ENCODE peak calls at places on chromosomes 1 and 21, in six cellular contexts. One of them, this sample, is unnamed.

GRCh38 chr1:75438355-75438754 is 172.6 kb downstream of the SLC44A5 start:
- DNase-seq in effector memory CD8-positive, alpha-beta T cell: no peak
- DNase-seq in stimulated activated CD4-positive, alpha-beta T cell treated with anti-CD3 and anti-CD28 coated beads, TNF-alpha, amount 100 ng/mL, for 4 hours: no peak
- DNase-seq in CD8-positive, alpha-beta T cell: no peak
- DNase-seq in lung microvascular endothelial cell: no peak
- DNase-seq in Ammon's horn: no peak
- DNase-seq in this sample: no peak

GRCh38 chr1:109371271-109371739 is 26.4 kb downstream of the SORT1 start:
- DNase-seq in Ammon's horn: peak; percentile 78
- DNase-seq in effector memory CD8-positive, alpha-beta T cell: no peak
- DNase-seq in CD8-positive, alpha-beta T cell: no peak
- DNase-seq in lung microvascular endothelial cell: no peak
- DNase-seq in stimulated activated CD4-positive, alpha-beta T cell treated with anti-CD3 and anti-CD28 coated beads, TNF-alpha, amount 100 ng/mL, for 4 hours: no peak
- DNase-seq in this sample: peak; percentile 50

GRCh38 chr1:209860293-209860881 is 32.6 kb downstream of the UTP25 start:
- DNase-seq in lung microvascular endothelial cell: peak; percentile 93
- DNase-seq in effector memory CD8-positive, alpha-beta T cell: peak; percentile 54
- DNase-seq in stimulated activated CD4-positive, alpha-beta T cell treated with anti-CD3 and anti-CD28 coated beads, TNF-alpha, amount 100 ng/mL, for 4 hours: peak; percentile 65
- DNase-seq in Ammon's horn: peak; percentile 95
- DNase-seq in CD8-positive, alpha-beta T cell: peak; percentile 56
- DNase-seq in this sample: peak; percentile 68

GRCh38 chr1:85047472-85048295 is 616 bp downstream of the MCOLN3 start:
- DNase-seq in lung microvascular endothelial cell: no peak
- DNase-seq in CD8-positive, alpha-beta T cell: no peak
- DNase-seq in Ammon's horn: no peak
- DNase-seq in effector memory CD8-positive, alpha-beta T cell: no peak
- DNase-seq in stimulated activated CD4-positive, alpha-beta T cell treated with anti-CD3 and anti-CD28 coated beads, TNF-alpha, amount 100 ng/mL, for 4 hours: no peak
- DNase-seq in this sample: no peak

GRCh38 chr1:15259608-15260007 is 12.6 kb downstream of the FHAD1 start:
- DNase-seq in lung microvascular endothelial cell: no peak
- DNase-seq in stimulated activated CD4-positive, alpha-beta T cell treated with anti-CD3 and anti-CD28 coated beads, TNF-alpha, amount 100 ng/mL, for 4 hours: no peak
- DNase-seq in Ammon's horn: no peak
- DNase-seq in CD8-positive, alpha-beta T cell: no peak
- DNase-seq in effector memory CD8-positive, alpha-beta T cell: no peak
- DNase-seq in this sample: no peak

GRCh38 chr1:60813051-60813450 is 269.3 kb upstream of the NFIA start:
- DNase-seq in Ammon's horn: no peak
- DNase-seq in stimulated activated CD4-positive, alpha-beta T cell treated with anti-CD3 and anti-CD28 coated beads, TNF-alpha, amount 100 ng/mL, for 4 hours: no peak
- DNase-seq in lung microvascular endothelial cell: no peak
- DNase-seq in CD8-positive, alpha-beta T cell: no peak
- DNase-seq in effector memory CD8-positive, alpha-beta T cell: no peak
- DNase-seq in this sample: no peak

GRCh38 chr1:227225715-227226346 is 92.5 kb downstream of the CDC42BPA start:
- DNase-seq in effector memory CD8-positive, alpha-beta T cell: no peak
- DNase-seq in Ammon's horn: no peak
- DNase-seq in CD8-positive, alpha-beta T cell: no peak
- DNase-seq in stimulated activated CD4-positive, alpha-beta T cell treated with anti-CD3 and anti-CD28 coated beads, TNF-alpha, amount 100 ng/mL, for 4 hours: no peak
- DNase-seq in lung microvascular endothelial cell: peak; percentile 77
- DNase-seq in this sample: peak; percentile 79

GRCh38 chr21:36889401-36889800 is 77.1 kb downstream of the HLCS start:
- DNase-seq in Ammon's horn: no peak
- DNase-seq in stimulated activated CD4-positive, alpha-beta T cell treated with anti-CD3 and anti-CD28 coated beads, TNF-alpha, amount 100 ng/mL, for 4 hours: no peak
- DNase-seq in effector memory CD8-positive, alpha-beta T cell: no peak
- DNase-seq in lung microvascular endothelial cell: peak; percentile 21
- DNase-seq in CD8-positive, alpha-beta T cell: no peak
- DNase-seq in this sample: no peak

GRCh38 chr1:42420911-42421585 is 34.8 kb downstream of the ZMYND12 start:
- DNase-seq in Ammon's horn: peak; percentile 77
- DNase-seq in effector memory CD8-positive, alpha-beta T cell: no peak
- DNase-seq in stimulated activated CD4-positive, alpha-beta T cell treated with anti-CD3 and anti-CD28 coated beads, TNF-alpha, amount 100 ng/mL, for 4 hours: no peak
- DNase-seq in CD8-positive, alpha-beta T cell: no peak
- DNase-seq in lung microvascular endothelial cell: peak; percentile 81
- DNase-seq in this sample: peak; percentile 8

GRCh38 chr1:51525295-51525694 is 6.2 kb upstream of the EPS15 start:
- DNase-seq in effector memory CD8-positive, alpha-beta T cell: no peak
- DNase-seq in lung microvascular endothelial cell: no peak
- DNase-seq in Ammon's horn: no peak
- DNase-seq in stimulated activated CD4-positive, alpha-beta T cell treated with anti-CD3 and anti-CD28 coated beads, TNF-alpha, amount 100 ng/mL, for 4 hours: no peak
- DNase-seq in CD8-positive, alpha-beta T cell: no peak
- DNase-seq in this sample: no peak

GRCh38 chr1:170337413-170337994 is 191.7 kb downstream of the NTMT2 start:
- DNase-seq in Ammon's horn: no peak
- DNase-seq in effector memory CD8-positive, alpha-beta T cell: no peak
- DNase-seq in stimulated activated CD4-positive, alpha-beta T cell treated with anti-CD3 and anti-CD28 coated beads, TNF-alpha, amount 100 ng/mL, for 4 hours: no peak
- DNase-seq in CD8-positive, alpha-beta T cell: no peak
- DNase-seq in lung microvascular endothelial cell: no peak
- DNase-seq in this sample: no peak

GRCh38 chr1:62318320-62318755 is 896 bp downstream of the KANK4 start:
- DNase-seq in lung microvascular endothelial cell: no peak
- DNase-seq in effector memory CD8-positive, alpha-beta T cell: no peak
- DNase-seq in stimulated activated CD4-positive, alpha-beta T cell treated with anti-CD3 and anti-CD28 coated beads, TNF-alpha, amount 100 ng/mL, for 4 hours: no peak
- DNase-seq in Ammon's horn: no peak
- DNase-seq in CD8-positive, alpha-beta T cell: no peak
- DNase-seq in this sample: no peak

GRCh38 chr1:68953316-68953715 is 456.4 kb upstream of the DEPDC1 start:
- DNase-seq in CD8-positive, alpha-beta T cell: no peak
- DNase-seq in lung microvascular endothelial cell: no peak
- DNase-seq in stimulated activated CD4-positive, alpha-beta T cell treated with anti-CD3 and anti-CD28 coated beads, TNF-alpha, amount 100 ng/mL, for 4 hours: no peak
- DNase-seq in effector memory CD8-positive, alpha-beta T cell: no peak
- DNase-seq in Ammon's horn: no peak
- DNase-seq in this sample: no peak

GRCh38 chr21:45868086-45868485 is 113.5 kb upstream of the COL6A1 start:
- DNase-seq in effector memory CD8-positive, alpha-beta T cell: no peak
- DNase-seq in stimulated activated CD4-positive, alpha-beta T cell treated with anti-CD3 and anti-CD28 coated beads, TNF-alpha, amount 100 ng/mL, for 4 hours: no peak
- DNase-seq in lung microvascular endothelial cell: no peak
- DNase-seq in Ammon's horn: no peak
- DNase-seq in CD8-positive, alpha-beta T cell: no peak
- DNase-seq in this sample: no peak

This sample was measured in KBM-7.